ENCODE peak calls at places on chromosome 22, in seven cellular contexts. R, D, P, C, E, Y and Q are unnamed samples.

GRCh38 chr22:43424865-43425630 is 13.2 kb downstream of the MPPED1 start:
- DNase-seq in R (no peak), D (no peak), C (no peak), Y (peak), P (no peak), E (no peak), Q (no peak)

GRCh38 chr22:49824936-49825335 is 2.7 kb downstream of the BRD1 start:
- DNase-seq in E (no peak), C (no peak), D (no peak), P (no peak), Y (peak), R (no peak), Q (no peak)

GRCh38 chr22:31945971-31946680 is 1.8 kb downstream of the YWHAH start:
- DNase-seq in C (no peak), D (peak), E (no peak), R (no peak), Y (no peak), P (no peak), Q (no peak)

GRCh38 chr22:40046126-40046525 is 51.4 kb downstream of the FAM83F start:
- DNase-seq in R (no peak), E (no peak), Y (no peak), D (no peak), P (no peak), C (no peak), Q (no peak)

GRCh38 chr22:44729391-44730012 is 22.9 kb upstream of the ARHGAP8 start:
- DNase-seq in Y (peak), P (no peak), D (peak), R (no peak), C (peak), E (no peak), Q (peak)

GRCh38 chr22:30206964-30207363 is 39.6 kb downstream of the LIF start:
- DNase-seq in P (no peak), C (peak), E (peak), Y (no peak), D (peak), R (peak), Q (peak)

GRCh38 chr22:36277482-36278291 is 24.8 kb downstream of the APOL1 start:
- DNase-seq in R (peak), E (peak), Y (peak), C (peak), P (peak), D (peak), Q (peak)

GRCh38 chr22:46890819-46891218 is 128.4 kb downstream of the TBC1D22A start:
- DNase-seq in C (no peak), Y (no peak), E (no peak), P (no peak), R (no peak), D (no peak), Q (no peak)

GRCh38 chr22:19772422-19772672 is 11.8 kb downstream of the TBX1 start:
- DNase-seq in Y (no peak), R (no peak), C (no peak), P (no peak), D (no peak), E (no peak), Q (no peak)

GRCh38 chr22:37817705-37818311 is 5.4 kb upstream of the GALR3 start:
- DNase-seq in R (peak), Y (peak), E (peak), D (peak), C (peak), P (peak), Q (peak)

GRCh38 chr22:43330178-43331063 is 12.8 kb downstream of the SCUBE1 start:
- DNase-seq in P (no peak), Y (no peak), R (no peak), D (no peak), E (no peak), C (no peak), Q (no peak)

GRCh38 chr22:19447388-19448075 is at the start of gene C22orf39:
- DNase-seq in R (peak), E (peak), C (peak), P (peak), Y (peak), D (peak), Q (peak)

GRCh38 chr22:47517062-47517461 is 754.6 kb downstream of the TBC1D22A start:
- DNase-seq in Y (no peak), D (no peak), C (no peak), E (no peak), P (no peak), R (no peak), Q (no peak)

GRCh38 chr22:27129266-27129665 is 471.9 kb downstream of the MIAT start:
- DNase-seq in C (no peak), E (peak), Y (no peak), D (peak), R (no peak), P (no peak), Q (no peak)

GRCh38 chr22:25057013-25057881 is 104.7 kb downstream of the KIAA1671 start:
- DNase-seq in D (peak), C (peak), E (peak), Y (peak), R (no peak), P (peak), Q (peak)

GRCh38 chr22:37148031-37148651 is 1.6 kb downstream of the IL2RB start:
- DNase-seq in R (no peak), C (no peak), D (no peak), P (no peak), Y (no peak), E (no peak), Q (no peak)

GRCh38 chr22:46070722-46071450 is 79.4 kb upstream of the PPARA start:
- DNase-seq in C (peak), Y (peak), R (peak), P (peak), D (peak), E (peak), Q (peak)

GRCh38 chr22:27086728-27087450 is 429.5 kb downstream of the MIAT start:
- DNase-seq in D (no peak), Y (no peak), E (no peak), C (no peak), P (no peak), R (no peak), Q (no peak)

GRCh38 chr22:22546490-22546889 is 12.6 kb downstream of the PRAME start:
- DNase-seq in E (no peak), C (no peak), Y (no peak), P (no peak), D (peak), R (no peak), Q (no peak)

GRCh38 chr22:48171294-48171693 is 1408.8 kb downstream of the TBC1D22A start:
- DNase-seq in E (no peak), P (no peak), D (no peak), C (no peak), R (no peak), Y (no peak), Q (no peak)

GRCh38 chr22:50274311-50274710 is 4.1 kb upstream of the MAPK11 start:
- DNase-seq in R (no peak), C (peak), P (no peak), D (peak), Y (no peak), E (no peak), Q (no peak)

GRCh38 chr22:49097966-49098365 is 729.7 kb downstream of the BRD1 start:
- DNase-seq in C (no peak), R (no peak), Y (no peak), D (no peak), P (no peak), E (no peak), Q (no peak)

GRCh38 chr22:23704829-23705228 is 14.0 kb downstream of the RGL4 start:
- DNase-seq in P (no peak), C (no peak), D (no peak), E (no peak), R (no peak), Y (no peak), Q (no peak)

GRCh38 chr22:23705358-23705757 is 14.5 kb downstream of the RGL4 start:
- DNase-seq in Y (no peak), C (no peak), E (peak), P (no peak), R (no peak), D (no peak), Q (no peak)

GRCh38 chr22:23700706-23701105 is 9.9 kb downstream of the RGL4 start:
- DNase-seq in D (no peak), R (no peak), C (no peak), P (no peak), E (no peak), Y (no peak), Q (no peak)

GRCh38 chr22:23708270-23708669 is 17.5 kb downstream of the RGL4 start:
- DNase-seq in D (no peak), R (no peak), C (no peak), Y (no peak), E (no peak), P (no peak), Q (no peak)

GRCh38 chr22:23704062-23704461 is 13.2 kb downstream of the RGL4 start:
- DNase-seq in P (no peak), Y (no peak), D (no peak), C (no peak), E (no peak), R (no peak), Q (no peak)
- H3K4me3 ChIP-seq in P (no peak), Y (no peak), D (no peak), C (no peak), E (no peak), R (no peak), Q (no peak)

DNA sequence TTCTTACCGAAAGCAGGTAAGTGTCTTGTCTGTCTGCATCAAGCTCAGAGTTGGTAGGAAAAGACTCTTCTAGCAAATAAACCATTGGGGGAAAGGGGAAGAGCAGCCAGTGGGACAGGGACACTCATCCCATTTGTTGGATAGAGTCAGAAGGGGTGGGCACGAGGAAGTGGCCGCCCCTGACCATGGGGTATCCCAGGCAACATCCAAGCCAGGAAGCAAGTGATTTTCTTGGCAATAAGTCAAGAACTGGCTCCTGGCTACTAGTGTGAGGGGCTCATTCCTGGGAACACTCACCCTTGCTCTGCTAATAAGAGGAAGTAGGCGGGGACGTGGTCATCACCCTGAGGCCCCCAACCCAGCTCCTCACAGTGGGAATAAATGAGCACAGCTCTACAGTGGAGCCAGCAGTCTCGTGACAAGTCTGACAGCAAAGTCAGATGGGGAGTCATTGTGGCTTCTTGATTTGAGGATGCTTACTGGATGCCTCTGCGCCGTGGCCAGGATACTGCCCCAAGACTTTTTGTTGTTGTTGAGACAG is 6.7 kb downstream of the SLC25A18 start:
- DNase-seq in C (peak), E (no peak), D (peak), P (no peak), R (no peak), Y (no peak), Q (no peak)
- H3K4me3 ChIP-seq in C (no peak), E (no peak), D (no peak), P (no peak), R (peak), Y (peak), Q (no peak)

DNA sequence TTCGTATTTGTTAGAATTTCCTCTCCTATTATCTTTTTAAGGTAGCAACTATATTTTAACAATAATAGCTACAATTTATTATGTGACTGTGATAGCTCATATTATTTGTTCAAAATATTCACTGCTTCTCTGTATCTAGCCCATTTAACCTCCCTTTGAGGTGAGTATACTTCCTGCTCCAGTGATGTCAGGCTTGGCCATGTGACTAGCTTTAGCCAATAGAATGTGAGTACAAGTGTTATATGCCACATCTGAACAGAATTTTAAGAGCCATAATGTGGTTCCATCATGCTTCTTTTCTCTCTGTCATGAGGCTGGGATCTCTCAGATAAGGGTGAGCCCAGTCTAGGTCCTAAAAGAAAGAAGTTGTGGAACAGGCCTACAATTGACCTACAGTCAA is 217.6 kb downstream of the TTC28 start:
- DNase-seq in E (no peak), R (no peak), D (no peak), C (no peak), P (no peak), Y (no peak), Q (no peak)
- H3K4me3 ChIP-seq in E (no peak), R (no peak), D (no peak), C (no peak), P (no peak), Y (no peak), Q (no peak)

GRCh38 chr22:17783317-17783716 is 9.0 kb upstream of the BID start:
- DNase-seq in C (no peak), Y (no peak), D (no peak), E (no peak), P (no peak), R (no peak), Q (no peak)

GRCh38 chr22:17780741-17781318 is 6.6 kb upstream of the BID start:
- DNase-seq in Y (peak), P (no peak), R (no peak), D (no peak), C (no peak), E (no peak), Q (no peak)

GRCh38 chr22:17781319-17782031 is 7.2 kb upstream of the BID start:
- DNase-seq in E (peak), R (no peak), P (no peak), Y (peak), C (no peak), D (peak), Q (no peak)

GRCh38 chr22:17782621-17783020 is 8.4 kb upstream of the BID start:
- DNase-seq in Y (peak), C (no peak), R (no peak), E (no peak), D (no peak), P (peak), Q (no peak)

DNA sequence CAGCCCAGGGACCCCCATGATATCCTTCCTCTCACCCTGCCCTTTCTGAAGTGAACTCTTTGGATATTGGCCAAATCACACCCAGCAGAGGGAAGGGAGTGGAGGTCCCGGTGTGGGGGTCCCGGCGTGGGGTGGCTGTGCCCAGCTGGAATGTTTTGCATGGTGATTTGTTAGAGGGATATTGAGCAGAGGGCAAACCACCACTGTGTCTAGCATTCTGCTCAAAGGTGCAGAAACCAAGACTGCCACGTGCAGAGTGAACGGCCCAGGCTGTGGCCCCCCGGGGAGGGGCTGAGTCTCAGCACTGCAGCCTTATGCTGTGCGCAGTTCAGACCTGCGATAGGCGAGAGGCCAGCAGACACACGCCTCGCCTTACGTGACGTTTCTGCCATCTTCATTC is 7.9 kb upstream of the BID start:
- DNase-seq in Y (peak), R (no peak), C (no peak), P (no peak), E (no peak), D (no peak), Q (no peak)
- H3K4me3 ChIP-seq in Y (no peak), R (no peak), C (no peak), P (no peak), E (no peak), D (no peak), Q (no peak)